ENCODE peak calls at places on chromosomes 7 and 10, in four cellular contexts. H is AG09309; Y is HL-60; M is CD8-positive, alpha-beta T cell. P is an unnamed sample.

GRCh38 chr10:47040041-47040491 is 128.8 kb downstream of the PTPN20 start:
- DNase-seq in H (no peak), Y (no peak), M (no peak), P (no peak)

GRCh38 chr7:3504384-3504783 is 203.3 kb downstream of the SDK1 start:
- DNase-seq in H (no peak), Y (no peak), M (no peak), P (no peak)

GRCh38 chr10:114304566-114305421 is 65.7 kb downstream of the VWA2 start:
- DNase-seq in H (no peak), Y (peak; percentile 42), M (peak; percentile 81), P (no peak)

GRCh38 chr7:128390871-128391565 is 18.8 kb downstream of the IMPDH1 start:
- DNase-seq in H (no peak), Y (peak; percentile 51), M (no peak), P (no peak)

GRCh38 chr7:131012477-131013031 is 278.5 kb upstream of the KLF14 start:
- DNase-seq in H (no peak), Y (no peak), M (no peak), P (no peak)

GRCh38 chr7:99597762-99598501 is at the start of gene TMEM225B:
- DNase-seq in H (no peak), Y (no peak), M (peak; percentile 33), P (peak; percentile 84)

GRCh38 chr10:78623577-78624215 is 445.1 kb upstream of the ZMIZ1 start:
- DNase-seq in H (peak; percentile 55), Y (no peak), M (no peak), P (no peak)

GRCh38 chr7:31119249-31119648 is 67.1 kb downstream of the ADCYAP1R1 start:
- DNase-seq in H (no peak), Y (no peak), M (no peak), P (no peak)

GRCh38 chr10:128095753-128096469 is 30.3 kb downstream of the MKI67 start:
- DNase-seq in H (no peak), Y (no peak), M (no peak), P (peak; percentile 42)

DNA sequence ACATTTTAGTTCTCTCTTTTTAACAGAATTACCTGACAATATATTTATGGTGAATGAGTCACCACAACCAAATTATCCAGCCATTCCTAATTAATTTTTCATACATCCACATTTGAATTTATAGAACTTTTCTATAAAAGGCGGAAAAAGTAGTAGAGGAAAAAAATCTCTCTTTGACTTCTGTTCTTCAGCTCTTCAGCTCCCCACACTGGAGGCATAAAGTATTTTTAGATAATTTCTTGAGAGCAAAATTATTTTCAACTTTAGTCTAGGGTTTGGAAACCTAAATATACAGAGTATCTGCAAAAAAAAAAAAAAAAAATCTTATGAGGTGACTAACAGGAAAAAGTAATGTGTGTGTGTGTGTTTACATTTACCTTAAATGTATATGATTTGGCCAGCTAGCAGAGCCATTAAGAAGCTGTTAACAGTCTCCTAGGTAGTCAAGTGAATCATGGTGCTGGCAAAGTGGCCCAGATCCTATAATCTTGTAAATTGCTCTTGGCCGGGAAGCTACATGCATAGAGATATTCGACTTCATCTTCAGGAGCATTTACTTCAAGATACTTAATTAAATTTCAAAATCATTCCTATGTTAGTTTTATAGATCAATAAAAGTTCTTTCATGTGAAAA is 383.1 kb upstream of the STEAP1 start:
- DNase-seq in H (no peak), Y (no peak), M (no peak), P (no peak)
- TF ChIP-seq CTCF in H (no peak), Y (no peak), M (no peak), P (no peak)

GRCh38 chr7:22094413-22095304 is 149.0 kb upstream of the CDCA7L start:
- DNase-seq in H (peak; percentile 64), Y (no peak), M (no peak), P (no peak)
- TF ChIP-seq CTCF in H (no peak), Y (no peak), M (no peak), P (no peak)

GRCh38 chr7:883029-884021 is 7.0 kb downstream of the GET4 start:
- DNase-seq in H (no peak), Y (peak; percentile 78), M (no peak), P (no peak)
- TF ChIP-seq CTCF in H (no peak), Y (no peak), M (no peak), P (no peak)

DNA sequence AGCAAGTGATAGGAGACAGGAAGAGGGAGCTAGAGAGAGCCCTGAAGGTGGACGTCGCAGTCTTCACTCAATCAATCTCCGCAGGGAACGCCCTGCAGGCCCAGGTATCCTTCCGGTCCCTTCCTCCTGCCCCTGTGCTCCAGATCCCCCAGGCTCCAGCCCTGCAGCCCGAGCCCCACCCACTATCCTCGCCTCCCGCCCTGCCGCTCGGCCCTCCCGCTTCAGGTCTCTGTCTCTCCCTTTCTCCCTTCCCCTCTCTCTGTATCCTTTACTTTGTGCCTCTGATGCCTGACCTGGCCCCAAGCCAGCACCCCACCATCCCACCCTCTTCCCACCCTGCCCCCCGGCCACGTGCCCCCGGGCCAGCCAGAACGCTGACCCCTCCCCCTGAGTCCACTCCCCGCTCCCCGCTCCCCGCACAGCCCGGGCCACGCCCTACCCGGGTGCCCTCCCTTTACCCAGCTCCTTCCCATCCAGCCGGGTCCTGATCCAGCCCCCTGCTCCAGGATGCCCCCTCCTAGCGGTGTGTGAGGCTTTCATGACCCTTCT is 127.7 kb downstream of the UBE2H start:
- DNase-seq in H (no peak), Y (no peak), M (peak; percentile 45), P (peak; percentile 88)
- TF ChIP-seq CTCF in H (peak; percentile 32), Y (no peak), M (no peak), P (peak; percentile 47)

DNA sequence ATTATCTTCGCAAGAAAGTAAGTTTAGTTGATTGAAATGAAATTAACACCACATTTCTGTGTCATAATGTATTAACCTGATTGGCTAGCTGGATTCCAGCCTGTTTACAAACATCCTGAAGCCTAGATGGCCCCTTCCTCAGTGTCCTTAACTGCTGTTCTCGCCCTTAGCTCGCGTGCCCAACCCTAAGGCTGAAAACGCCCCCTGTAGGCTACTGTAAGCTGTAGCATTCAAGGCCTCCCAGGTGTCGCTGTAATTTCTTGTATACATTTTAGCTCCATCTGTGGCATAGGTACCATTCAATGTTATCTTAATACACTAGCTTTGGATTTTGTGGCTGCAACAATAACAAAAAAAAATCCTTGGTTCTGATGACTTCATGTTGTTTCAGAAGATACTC is 191.6 kb downstream of the MGMT start:
- DNase-seq in H (no peak), Y (no peak), M (no peak), P (no peak)
- TF ChIP-seq CTCF in H (no peak), Y (no peak), M (no peak), P (peak; percentile 21)

GRCh38 chr7:133391220-133391619 is 138.3 kb downstream of the EXOC4 start:
- DNase-seq in H (no peak), Y (no peak), M (no peak), P (no peak)

GRCh38 chr7:133389727-133390126 is 136.8 kb downstream of the EXOC4 start:
- DNase-seq in H (no peak), Y (no peak), M (no peak), P (no peak)

DNA sequence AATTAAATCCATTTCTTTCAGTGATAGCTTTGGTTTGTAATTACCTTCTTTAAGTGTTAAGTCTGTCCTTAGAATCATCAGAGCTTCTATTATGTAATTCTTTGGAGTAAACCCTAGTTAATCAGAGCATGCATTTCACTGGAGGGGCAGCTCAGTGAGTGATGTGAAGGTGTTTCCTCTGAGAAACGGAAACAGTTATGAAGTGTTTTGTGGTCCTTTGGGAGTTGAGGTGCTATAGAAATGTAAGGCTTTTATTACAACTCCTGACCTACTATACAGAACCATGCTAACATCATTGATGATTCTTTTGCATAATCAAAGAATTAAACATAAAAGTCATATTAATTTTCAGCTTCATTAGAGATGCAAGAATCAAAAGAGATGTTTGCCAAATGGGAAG is 141.5 kb downstream of the EXOC4 start:
- DNase-seq in H (no peak), Y (no peak), M (no peak), P (no peak)
- TF ChIP-seq CTCF in H (no peak), Y (no peak), M (no peak), P (no peak)

DNA sequence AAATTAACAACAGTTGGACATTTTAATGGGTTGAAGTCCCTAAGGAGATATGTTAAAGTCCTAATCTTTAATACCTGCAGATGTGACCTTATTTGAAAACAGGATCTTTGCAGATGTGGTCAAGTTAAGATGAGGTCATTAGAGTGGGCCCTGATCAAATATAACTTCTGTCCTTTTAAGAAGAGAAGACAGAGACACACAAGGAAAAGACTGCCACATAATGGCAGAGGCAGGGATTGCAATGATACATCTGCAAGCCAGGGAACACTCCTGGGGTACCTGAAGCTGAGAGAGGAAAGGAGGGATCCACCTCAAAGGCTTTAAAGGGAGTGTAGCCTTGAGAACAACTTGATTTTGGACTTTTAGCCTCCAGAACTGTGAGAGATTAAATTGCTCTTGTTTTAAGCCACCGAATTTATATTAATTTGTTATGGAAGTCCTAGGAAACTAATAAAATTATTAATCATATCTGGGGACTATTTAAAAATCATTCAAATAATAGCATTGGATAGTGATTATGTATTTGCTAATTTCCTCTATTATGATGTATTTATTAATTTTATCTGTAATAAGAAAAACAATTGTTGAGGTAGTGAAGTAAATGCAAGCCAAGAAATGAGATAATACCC is 700.0 kb upstream of the PCDH15 start:
- DNase-seq in H (no peak), Y (peak; percentile 1), M (no peak), P (no peak)
- TF ChIP-seq CTCF in H (peak; percentile 11), Y (peak; percentile 21), M (no peak), P (peak; percentile 67)

DNA sequence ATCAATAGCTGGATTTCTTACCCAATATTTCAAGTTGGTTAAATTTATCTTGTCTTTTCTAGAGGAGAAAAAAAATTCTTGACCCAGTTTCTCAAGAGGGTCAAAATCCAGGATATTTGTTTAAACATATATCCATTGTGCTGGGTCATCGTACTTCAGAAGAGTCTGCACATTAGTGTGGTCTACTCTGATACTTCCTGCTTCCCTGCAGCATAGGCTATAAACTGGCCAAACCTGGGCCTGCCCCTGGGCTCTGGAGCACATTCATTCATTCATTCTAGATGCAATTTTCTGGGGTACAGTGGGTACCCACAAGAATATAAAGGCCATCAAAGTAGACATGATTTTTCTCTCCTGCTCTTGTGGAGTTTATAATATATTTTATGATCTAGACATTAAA is 142.1 kb upstream of the WNT16 start:
- DNase-seq in H (no peak), Y (no peak), M (no peak), P (no peak)
- TF ChIP-seq CTCF in H (no peak), Y (no peak), M (no peak), P (no peak)

DNA sequence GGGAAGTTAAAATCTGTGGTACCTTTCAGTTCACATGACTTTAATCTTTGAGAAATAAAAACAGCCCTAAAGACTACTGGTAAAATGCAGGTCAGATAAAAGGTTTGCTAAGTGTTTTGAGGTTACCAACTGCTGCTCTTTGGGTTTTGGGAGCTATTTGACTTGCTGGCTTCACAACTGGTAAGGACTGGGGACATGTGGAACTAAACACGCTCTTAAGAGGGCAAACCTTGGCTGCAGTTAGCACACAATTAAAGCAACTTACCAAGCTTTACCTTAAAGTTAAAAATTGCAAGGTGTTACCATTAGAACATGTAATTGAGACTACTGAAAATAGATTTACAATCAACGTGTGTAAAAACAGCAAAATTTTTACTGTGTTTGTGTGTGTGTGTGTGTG is 220.2 kb downstream of the PHF14 start:
- DNase-seq in H (no peak), Y (no peak), M (no peak), P (no peak)
- TF ChIP-seq CTCF in H (no peak), Y (no peak), M (no peak), P (no peak)